ENCODE peak calls at places on chromosomes 7 and 10, in eight cellular contexts. J, Y, D, R, Z, I, A and F are unnamed samples.

GRCh38 chr7:107856806-107857540 is 34.0 kb upstream of the DLD start:
- DNase-seq in J (no peak), Y (no peak), D (peak), R (no peak), Z (no peak), I (no peak), A (no peak), F (no peak)

GRCh38 chr7:142908921-142909870 is 23.7 kb upstream of the TRPV6 start:
- DNase-seq in J (no peak), Y (peak), D (no peak), R (peak), Z (peak), I (peak), A (peak), F (no peak)

GRCh38 chr7:74290999-74291441 is 1.8 kb downstream of the CLIP2 start:
- DNase-seq in J (no peak), Y (no peak), D (no peak), R (no peak), Z (no peak), I (peak), A (no peak), F (no peak)

GRCh38 chr7:134041477-134041876 is 85.7 kb upstream of the LRGUK start:
- DNase-seq in J (no peak), Y (no peak), D (no peak), R (no peak), Z (no peak), I (no peak), A (no peak), F (no peak)

GRCh38 chr7:98352621-98353020 is 48.3 kb downstream of the BAIAP2L1 start:
- DNase-seq in J (no peak), Y (no peak), D (no peak), R (no peak), Z (peak), I (no peak), A (no peak), F (peak)

GRCh38 chr10:58414270-58415041 is 29.2 kb downstream of the TFAM start:
- DNase-seq in J (no peak), Y (no peak), D (peak), R (no peak), Z (peak), I (peak), A (no peak), F (no peak)

GRCh38 chr10:131134001-131134576 is 177.4 kb downstream of the TCERG1L start:
- DNase-seq in J (no peak), Y (no peak), D (no peak), R (no peak), Z (no peak), I (no peak), A (no peak), F (no peak)

GRCh38 chr7:91126762-91127161 is 137.5 kb upstream of the FZD1 start:
- DNase-seq in J (no peak), Y (no peak), D (no peak), R (no peak), Z (no peak), I (peak), A (no peak), F (no peak)

GRCh38 chr10:2334542-2334941 is 597.2 kb upstream of the ADARB2 start:
- DNase-seq in J (no peak), Y (no peak), D (no peak), R (no peak), Z (no peak), I (no peak), A (no peak), F (no peak)

GRCh38 chr7:75937958-75938786 is 23.2 kb downstream of the POR start:
- DNase-seq in J (no peak), Y (peak), D (no peak), R (peak), Z (peak), I (no peak), A (no peak), F (no peak)

GRCh38 chr7:8290645-8291308 is 28.8 kb upstream of the ICA1 start:
- DNase-seq in J (no peak), Y (no peak), D (no peak), R (no peak), Z (no peak), I (peak), A (no peak), F (no peak)

GRCh38 chr7:130149575-130150139 is 55.5 kb downstream of the TMEM209 start:
- DNase-seq in J (no peak), Y (no peak), D (no peak), R (no peak), Z (no peak), I (no peak), A (no peak), F (no peak)

GRCh38 chr10:76071638-76072317 is 640.4 kb downstream of the LRMDA start:
- DNase-seq in J (no peak), Y (no peak), D (no peak), R (no peak), Z (no peak), I (no peak), A (no peak), F (no peak)

GRCh38 chr10:79025113-79025832 is 43.5 kb upstream of the ZMIZ1 start:
- DNase-seq in J (no peak), Y (no peak), D (no peak), R (no peak), Z (no peak), I (no peak), A (no peak), F (no peak)

GRCh38 chr7:84069036-84069435 is 125.6 kb downstream of the SEMA3A start:
- DNase-seq in J (no peak), Y (no peak), D (no peak), R (no peak), Z (no peak), I (no peak), A (no peak), F (no peak)

GRCh38 chr7:130223646-130224045 is 16.0 kb downstream of the SSMEM1 start:
- DNase-seq in J (no peak), Y (no peak), D (no peak), R (no peak), Z (no peak), I (no peak), A (no peak), F (no peak)

GRCh38 chr10:36759111-36759805 is 366.1 kb upstream of the ANKRD30A start:
- DNase-seq in J (no peak), Y (no peak), D (no peak), R (no peak), Z (peak), I (no peak), A (no peak), F (peak)

GRCh38 chr7:112211348-112211907 is 4.9 kb downstream of the ZNF277 start:
- DNase-seq in J (no peak), Y (no peak), D (peak), R (no peak), Z (peak), I (no peak), A (no peak), F (no peak)

GRCh38 chr10:61179734-61180133 is 235.7 kb upstream of the RHOBTB1 start:
- DNase-seq in J (no peak), Y (no peak), D (peak), R (no peak), Z (no peak), I (no peak), A (no peak), F (no peak)

GRCh38 chr10:88664142-88664541 is at the start of gene LIPF:
- DNase-seq in J (no peak), Y (no peak), D (no peak), R (no peak), Z (no peak), I (no peak), A (no peak), F (no peak)

GRCh38 chr7:491958-492713 is 27.5 kb downstream of the PDGFA start:
- DNase-seq in J (no peak), Y (no peak), D (no peak), R (no peak), Z (no peak), I (no peak), A (no peak), F (no peak)

GRCh38 chr7:26853788-26854393 is 10.5 kb downstream of the SKAP2 start:
- DNase-seq in J (no peak), Y (peak), D (peak), R (no peak), Z (peak), I (peak), A (no peak), F (no peak)

GRCh38 chr7:80618105-80618504 is 20.3 kb upstream of the CD36 start:
- DNase-seq in J (no peak), Y (no peak), D (no peak), R (no peak), Z (no peak), I (no peak), A (peak), F (no peak)

GRCh38 chr7:45893374-45893995 is 5.2 kb downstream of the IGFBP1 start:
- DNase-seq in J (no peak), Y (no peak), D (no peak), R (no peak), Z (no peak), I (no peak), A (no peak), F (no peak)

GRCh38 chr7:2443491-2443890 is 32.7 kb downstream of the GRIFIN start:
- DNase-seq in J (no peak), Y (no peak), D (no peak), R (no peak), Z (no peak), I (no peak), A (no peak), F (no peak)

GRCh38 chr7:2438775-2439174 is 35.4 kb downstream of the CHST12 start:
- DNase-seq in J (no peak), Y (no peak), D (no peak), R (no peak), Z (no peak), I (no peak), A (no peak), F (no peak)

GRCh38 chr7:2444476-2444875 is 31.7 kb downstream of the GRIFIN start:
- DNase-seq in J (no peak), Y (no peak), D (no peak), R (no peak), Z (no peak), I (no peak), A (no peak), F (no peak)

GRCh38 chr7:2440608-2441245 is 35.5 kb downstream of the GRIFIN start:
- DNase-seq in J (no peak), Y (no peak), D (peak), R (no peak), Z (no peak), I (no peak), A (no peak), F (no peak)

GRCh38 chr7:2441430-2442058 is 34.7 kb downstream of the GRIFIN start:
- DNase-seq in J (no peak), Y (no peak), D (no peak), R (no peak), Z (no peak), I (no peak), A (no peak), F (no peak)
- TF ChIP-seq REST in J (no peak), Y (no peak), D (no peak), R (no peak), Z (no peak), I (no peak), A (no peak), F (no peak)

DNA sequence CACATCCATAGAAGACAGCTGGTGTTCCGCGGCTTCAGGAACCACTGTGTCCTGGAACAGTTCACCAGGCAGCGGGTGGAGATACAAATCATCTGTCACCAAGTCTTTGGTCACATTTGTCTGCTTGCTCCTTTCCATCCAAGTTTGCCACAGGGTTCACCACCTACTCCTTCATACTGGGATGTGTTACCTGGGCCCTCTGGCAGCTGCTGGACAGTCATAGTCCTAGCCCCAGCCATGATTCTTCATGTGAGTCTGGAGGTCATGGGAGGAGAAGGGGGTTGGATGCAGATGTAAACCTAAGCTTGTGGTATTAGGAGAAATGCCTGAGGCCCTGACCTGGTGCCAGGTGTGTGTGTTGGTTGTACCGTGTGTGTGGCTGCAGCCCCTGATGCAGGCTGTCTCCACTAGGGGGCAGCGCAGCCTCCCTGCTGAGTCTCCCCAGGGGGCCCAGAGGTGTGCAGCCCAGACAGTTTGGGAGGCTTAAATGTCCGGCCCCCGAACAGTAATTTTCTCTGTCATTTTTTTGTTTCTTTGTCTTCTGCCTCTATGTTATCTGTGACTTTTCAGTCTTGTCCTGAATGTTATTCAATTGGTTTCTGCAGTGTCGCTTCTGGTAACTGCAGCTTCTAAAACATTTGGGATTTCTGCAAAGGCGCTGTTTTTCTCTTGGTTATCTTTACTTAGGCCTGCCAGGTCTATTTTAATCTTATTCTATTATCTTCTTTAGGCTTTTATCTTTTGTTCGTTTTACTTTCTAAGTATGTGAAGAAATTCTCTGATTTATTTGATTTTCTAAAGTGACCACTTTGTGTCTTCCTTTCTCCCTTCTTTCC is 14.8 kb downstream of the NPS start:
- DNase-seq in J (no peak), Y (peak), D (no peak), R (peak), Z (peak), I (peak), A (no peak), F (no peak)
- TF ChIP-seq REST in J (no peak), Y (no peak), D (no peak), R (no peak), Z (no peak), I (no peak), A (no peak), F (no peak)

DNA sequence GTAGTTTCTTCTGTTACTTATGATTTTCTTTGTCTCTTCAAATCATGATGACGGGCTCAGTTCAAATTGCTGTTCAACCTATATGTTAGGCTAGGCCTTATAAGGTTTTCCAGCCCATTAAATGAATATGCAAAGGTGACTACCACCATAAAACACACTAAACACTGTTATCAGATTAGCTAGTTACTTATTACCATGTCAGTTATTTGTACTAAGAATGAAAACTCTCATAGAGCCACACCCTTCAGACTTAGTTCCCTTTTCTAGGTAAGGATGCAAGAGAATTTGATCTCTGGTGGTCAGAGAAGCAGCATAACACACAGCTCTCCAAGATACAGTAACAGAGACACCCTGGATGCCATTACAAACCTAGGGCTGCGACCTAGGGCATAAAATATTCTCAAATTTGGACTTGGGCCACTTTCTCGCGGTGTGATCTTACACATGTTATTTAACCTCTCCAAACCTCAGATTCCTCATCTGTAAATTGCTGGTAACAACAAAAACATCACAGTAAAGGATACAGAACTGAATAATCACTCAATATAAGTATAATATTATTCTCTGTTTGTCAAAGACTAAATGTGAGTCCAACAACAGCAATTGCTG is 35.6 kb downstream of the ANKMY2 start:
- DNase-seq in J (no peak), Y (no peak), D (peak), R (no peak), Z (peak), I (no peak), A (no peak), F (no peak)
- TF ChIP-seq REST in J (no peak), Y (no peak), D (no peak), R (no peak), Z (no peak), I (no peak), A (no peak), F (no peak)

GRCh38 chr10:19756919-19757318 is 59.3 kb upstream of the PLXDC2 start:
- DNase-seq in J (no peak), Y (no peak), D (no peak), R (no peak), Z (no peak), I (no peak), A (no peak), F (no peak)

GRCh38 chr10:19767876-19768275 is 48.4 kb upstream of the PLXDC2 start:
- DNase-seq in J (no peak), Y (no peak), D (no peak), R (no peak), Z (no peak), I (peak), A (no peak), F (no peak)

GRCh38 chr10:19762026-19762425 is 54.2 kb upstream of the PLXDC2 start:
- DNase-seq in J (no peak), Y (no peak), D (no peak), R (no peak), Z (no peak), I (no peak), A (no peak), F (no peak)
- TF ChIP-seq REST in J (no peak), Y (no peak), D (no peak), R (no peak), Z (no peak), I (no peak), A (no peak), F (no peak)

GRCh38 chr10:103727991-103728689 is 127.2 kb downstream of the SH3PXD2A start:
- DNase-seq in J (no peak), Y (no peak), D (no peak), R (no peak), Z (no peak), I (no peak), A (no peak), F (no peak)

GRCh38 chr10:103725242-103725641 is 130.1 kb downstream of the SH3PXD2A start:
- DNase-seq in J (no peak), Y (no peak), D (no peak), R (no peak), Z (no peak), I (no peak), A (no peak), F (no peak)

GRCh38 chr10:103729851-103730250 is 125.5 kb downstream of the SH3PXD2A start:
- DNase-seq in J (no peak), Y (no peak), D (no peak), R (no peak), Z (no peak), I (no peak), A (no peak), F (no peak)

GRCh38 chr10:103724771-103725170 is 130.6 kb downstream of the SH3PXD2A start:
- DNase-seq in J (no peak), Y (no peak), D (no peak), R (no peak), Z (no peak), I (no peak), A (no peak), F (no peak)

DNA sequence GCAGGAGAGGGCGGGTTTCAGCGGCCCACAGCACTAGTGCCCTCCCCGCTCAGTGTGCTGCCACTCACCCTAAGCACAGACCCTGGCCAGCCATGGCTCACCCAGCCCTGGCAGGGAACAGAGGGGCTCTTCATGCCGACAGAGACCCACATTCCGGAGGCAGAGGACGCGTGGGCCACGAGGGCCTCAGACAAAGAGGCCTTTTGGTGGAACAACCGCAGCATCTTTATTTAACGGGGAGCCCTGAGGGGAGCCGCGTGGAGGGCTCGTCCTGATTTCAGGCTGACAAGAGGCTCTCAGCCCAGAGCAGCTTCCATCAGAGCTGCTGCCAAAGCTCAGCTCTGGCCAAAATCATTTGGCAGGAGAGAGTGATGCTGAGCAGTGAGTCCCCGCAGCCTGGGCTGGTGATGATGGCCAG is 127.8 kb downstream of the SH3PXD2A start:
- DNase-seq in J (no peak), Y (no peak), D (no peak), R (no peak), Z (no peak), I (no peak), A (no peak), F (no peak)
- TF ChIP-seq REST in J (no peak), Y (no peak), D (no peak), R (no peak), Z (no peak), I (no peak), A (no peak), F (no peak)

GRCh38 chr10:101266396-101267298 is 37.4 kb upstream of the LBX1 start:
- DNase-seq in J (no peak), Y (no peak), D (no peak), R (no peak), Z (no peak), I (no peak), A (no peak), F (no peak)
- TF ChIP-seq REST in J (no peak), Y (no peak), D (no peak), R (no peak), Z (no peak), I (no peak), A (no peak), F (no peak)

GRCh38 chr10:48187713-48188541 is 86.6 kb downstream of the FRMPD2 start:
- DNase-seq in J (no peak), Y (no peak), D (peak), R (no peak), Z (no peak), I (no peak), A (no peak), F (no peak)
- TF ChIP-seq REST in J (no peak), Y (no peak), D (no peak), R (no peak), Z (no peak), I (no peak), A (no peak), F (no peak)

GRCh38 chr10:7787150-7787856 is 490 bp downstream of the KIN start:
- DNase-seq in J (no peak), Y (no peak), D (no peak), R (no peak), Z (no peak), I (peak), A (no peak), F (no peak)
- TF ChIP-seq REST in J (no peak), Y (no peak), D (no peak), R (no peak), Z (no peak), I (no peak), A (no peak), F (no peak)